ENCODE peak calls at places on chromosome 12, in nine cellular contexts. V is sigmoid colon, W is stomach, M is A549, F is K562, P is Peyer's patch, C is ovary, D is transverse colon, H is esophagus squamous epithelium. B is an unnamed sample.

GRCh38 chr12:185197-185955 is 28.6 kb downstream of the SLC6A12 start:
- DNase-seq in V (no peak), W (no peak), M (no peak), F (no peak), P (no peak), C (no peak), D (no peak), H (no peak), B (no peak)

GRCh38 chr12:120592121-120593049 is 11.2 kb upstream of the POP5 start:
- DNase-seq in V (no peak), W (no peak), M (no peak), F (no peak), P (no peak), C (no peak), D (no peak), H (no peak), B (no peak)

GRCh38 chr12:1920971-1921370 is 2.5 kb upstream of the CACNA2D4 start:
- DNase-seq in V (peak), W (peak), M (no peak), F (no peak), P (peak), C (no peak), D (no peak), H (no peak), B (no peak)

GRCh38 chr12:108308432-108308831 is 30.7 kb downstream of the CMKLR1 start:
- DNase-seq in V (no peak), W (no peak), M (no peak), F (no peak), P (no peak), C (no peak), D (no peak), H (no peak), B (no peak)

GRCh38 chr12:19529933-19530630 is 90.8 kb downstream of the AEBP2 start:
- DNase-seq in V (no peak), W (no peak), M (no peak), F (no peak), P (no peak), C (no peak), D (no peak), H (no peak), B (no peak)

GRCh38 chr12:2551097-2551496 is 243.7 kb upstream of the FKBP4 start:
- DNase-seq in V (no peak), W (no peak), M (no peak), F (no peak), P (no peak), C (no peak), D (no peak), H (no peak), B (no peak)

GRCh38 chr12:52091869-52092268 is 12.4 kb downstream of the SMIM41 start:
- DNase-seq in V (no peak), W (peak), M (no peak), F (no peak), P (no peak), C (no peak), D (no peak), H (no peak), B (no peak)

GRCh38 chr12:121927798-121928197 is 9.4 kb downstream of the CFAP251 start:
- DNase-seq in V (no peak), W (no peak), M (no peak), F (no peak), P (no peak), C (no peak), D (no peak), H (no peak), B (no peak)

GRCh38 chr12:67927815-67928214 is 61.4 kb upstream of the IFNG-AS1 start:
- DNase-seq in V (no peak), W (peak), M (no peak), F (no peak), P (no peak), C (no peak), D (peak), H (no peak), B (no peak)

GRCh38 chr12:52604859-52605258 is 3.6 kb upstream of the KRT72 start:
- DNase-seq in V (no peak), W (no peak), M (no peak), F (peak), P (no peak), C (no peak), D (no peak), H (no peak), B (no peak)

GRCh38 chr12:73221398-73221797 is 949.2 kb downstream of the TRHDE start:
- DNase-seq in V (no peak), W (no peak), M (no peak), F (no peak), P (no peak), C (no peak), D (no peak), H (no peak), B (no peak)

GRCh38 chr12:106125351-106126085 is 13.2 kb downstream of the NUAK1 start:
- DNase-seq in V (peak), W (no peak), M (no peak), F (no peak), P (no peak), C (no peak), D (no peak), H (no peak), B (no peak)

GRCh38 chr12:69196302-69197288 is 42.8 kb upstream of the CPSF6 start:
- DNase-seq in V (no peak), W (no peak), M (no peak), F (peak), P (no peak), C (no peak), D (peak), H (no peak), B (peak)

GRCh38 chr12:1836854-1837411 is 16.6 kb downstream of the LRTM2 start:
- DNase-seq in V (peak), W (no peak), M (no peak), F (no peak), P (no peak), C (no peak), D (no peak), H (no peak), B (no peak)

GRCh38 chr12:114248527-114248926 is 157.4 kb downstream of the TBX5 start:
- DNase-seq in V (no peak), W (no peak), M (no peak), F (no peak), P (no peak), C (no peak), D (no peak), H (no peak), B (no peak)

GRCh38 chr12:57730336-57731067 is 8.0 kb downstream of the AGAP2 start:
- DNase-seq in V (no peak), W (no peak), M (no peak), F (no peak), P (no peak), C (no peak), D (no peak), H (no peak), B (no peak)

GRCh38 chr12:59689776-59690175 is 93.9 kb downstream of the SLC16A7 start:
- DNase-seq in V (no peak), W (no peak), M (no peak), F (no peak), P (no peak), C (no peak), D (no peak), H (no peak), B (no peak)

GRCh38 chr12:25497021-25497420 is 56.1 kb downstream of the LMNTD1 start:
- DNase-seq in V (no peak), W (no peak), M (no peak), F (no peak), P (no peak), C (no peak), D (no peak), H (no peak), B (no peak)

GRCh38 chr12:31228811-31229792 is 96.8 kb downstream of the SINHCAF start:
- DNase-seq in V (no peak), W (peak), M (no peak), F (no peak), P (no peak), C (no peak), D (peak), H (no peak), B (no peak)

GRCh38 chr12:989751-990278 is 1.2 kb upstream of the ERC1 start:
- DNase-seq in V (peak), W (no peak), M (peak), F (no peak), P (no peak), C (peak), D (peak), H (no peak), B (peak)

GRCh38 chr12:19683178-19683927 is 244.1 kb downstream of the AEBP2 start:
- DNase-seq in V (no peak), W (no peak), M (peak), F (no peak), P (no peak), C (no peak), D (no peak), H (no peak), B (no peak)

GRCh38 chr12:69671597-69671996 is 27.5 kb downstream of the BEST3 start:
- DNase-seq in V (no peak), W (no peak), M (no peak), F (peak), P (no peak), C (no peak), D (no peak), H (no peak), B (no peak)

GRCh38 chr12:131720921-131721320 is 10.0 kb downstream of the SFSWAP start:
- DNase-seq in V (no peak), W (no peak), M (no peak), F (no peak), P (no peak), C (no peak), D (no peak), H (no peak), B (no peak)

GRCh38 chr12:53550595-53550994 is 43.3 kb upstream of the NPFF start:
- DNase-seq in V (no peak), W (no peak), M (no peak), F (no peak), P (no peak), C (no peak), D (no peak), H (no peak), B (no peak)

GRCh38 chr12:111766608-111767361 is at the start of gene ALDH2:
- DNase-seq in V (peak), W (peak), M (peak), F (peak), P (peak), C (peak), D (peak), H (no peak), B (peak)

GRCh38 chr12:124736115-124737039 is 127.3 kb downstream of the SCARB1 start:
- DNase-seq in V (no peak), W (no peak), M (no peak), F (no peak), P (no peak), C (no peak), D (no peak), H (no peak), B (no peak)

GRCh38 chr12:120225200-120225558 is 24.3 kb upstream of the RPLP0 start:
- DNase-seq in V (no peak), W (no peak), M (no peak), F (no peak), P (no peak), C (no peak), D (peak), H (no peak), B (peak)

GRCh38 chr12:27236498-27236897 is 7.6 kb upstream of the STK38L start:
- DNase-seq in V (no peak), W (no peak), M (no peak), F (no peak), P (no peak), C (no peak), D (no peak), H (no peak), B (peak)

GRCh38 chr12:106386836-106387555 is 29.4 kb downstream of the POLR3B start:
- DNase-seq in V (no peak), W (no peak), M (no peak), F (no peak), P (no peak), C (no peak), D (no peak), H (no peak), B (no peak)

GRCh38 chr12:132309162-132310086 is 20.0 kb downstream of the GALNT9 start:
- DNase-seq in V (peak), W (no peak), M (no peak), F (no peak), P (no peak), C (no peak), D (no peak), H (no peak), B (no peak)

GRCh38 chr12:25825494-25825893 is 133.0 kb upstream of the RASSF8 start:
- DNase-seq in V (no peak), W (no peak), M (no peak), F (no peak), P (no peak), C (no peak), D (no peak), H (no peak), B (no peak)

GRCh38 chr12:10214131-10214876 is 1.6 kb downstream of the GABARAPL1 start:
- DNase-seq in V (no peak), W (no peak), M (no peak), F (no peak), P (no peak), C (no peak), D (no peak), H (no peak), B (no peak)

GRCh38 chr12:10211975-10212622 is 578 bp upstream of the GABARAPL1 start:
- DNase-seq in V (peak), W (peak), M (peak), F (peak), P (peak), C (peak), D (peak), H (peak), B (peak)

GRCh38 chr12:10212623-10213131 is at the start of gene GABARAPL1:
- DNase-seq in V (peak), W (peak), M (peak), F (peak), P (peak), C (peak), D (peak), H (peak), B (peak)

GRCh38 chr12:10214877-10215267 is 2.2 kb downstream of the GABARAPL1 start:
- DNase-seq in V (no peak), W (no peak), M (no peak), F (no peak), P (no peak), C (no peak), D (no peak), H (no peak), B (no peak)

GRCh38 chr12:10213168-10214130 is 772 bp downstream of the GABARAPL1 start:
- DNase-seq in V (peak), W (peak), M (peak), F (peak), P (peak), C (peak), D (peak), H (no peak), B (peak)
- TF ChIP-seq POLR2A in V (peak), W (no peak), M (no peak), F (peak), P (peak), C (peak), D (peak), H (peak), B (peak)

GRCh38 chr12:113222730-113223531 is 1.7 kb downstream of the TPCN1 start:
- DNase-seq in V (peak), W (peak), M (peak), F (no peak), P (peak), C (peak), D (peak), H (no peak), B (no peak)
- TF ChIP-seq POLR2A in V (no peak), W (no peak), M (no peak), F (no peak), P (no peak), C (no peak), D (peak), H (peak), B (no peak)

GRCh38 chr12:64782181-64782580 is 23.0 kb upstream of the GNS start:
- DNase-seq in V (no peak), W (no peak), M (no peak), F (no peak), P (no peak), C (no peak), D (no peak), H (no peak), B (no peak)

GRCh38 chr12:64779349-64779974 is 20.3 kb upstream of the GNS start:
- DNase-seq in V (no peak), W (no peak), M (no peak), F (no peak), P (no peak), C (no peak), D (no peak), H (no peak), B (no peak)

GRCh38 chr12:64780220-64780530 is 21.0 kb upstream of the GNS start:
- DNase-seq in V (no peak), W (no peak), M (no peak), F (no peak), P (no peak), C (no peak), D (no peak), H (no peak), B (no peak)

GRCh38 chr12:64781374-64782029 is 22.3 kb upstream of the GNS start:
- DNase-seq in V (no peak), W (peak), M (no peak), F (no peak), P (peak), C (no peak), D (no peak), H (no peak), B (no peak)

DNA sequence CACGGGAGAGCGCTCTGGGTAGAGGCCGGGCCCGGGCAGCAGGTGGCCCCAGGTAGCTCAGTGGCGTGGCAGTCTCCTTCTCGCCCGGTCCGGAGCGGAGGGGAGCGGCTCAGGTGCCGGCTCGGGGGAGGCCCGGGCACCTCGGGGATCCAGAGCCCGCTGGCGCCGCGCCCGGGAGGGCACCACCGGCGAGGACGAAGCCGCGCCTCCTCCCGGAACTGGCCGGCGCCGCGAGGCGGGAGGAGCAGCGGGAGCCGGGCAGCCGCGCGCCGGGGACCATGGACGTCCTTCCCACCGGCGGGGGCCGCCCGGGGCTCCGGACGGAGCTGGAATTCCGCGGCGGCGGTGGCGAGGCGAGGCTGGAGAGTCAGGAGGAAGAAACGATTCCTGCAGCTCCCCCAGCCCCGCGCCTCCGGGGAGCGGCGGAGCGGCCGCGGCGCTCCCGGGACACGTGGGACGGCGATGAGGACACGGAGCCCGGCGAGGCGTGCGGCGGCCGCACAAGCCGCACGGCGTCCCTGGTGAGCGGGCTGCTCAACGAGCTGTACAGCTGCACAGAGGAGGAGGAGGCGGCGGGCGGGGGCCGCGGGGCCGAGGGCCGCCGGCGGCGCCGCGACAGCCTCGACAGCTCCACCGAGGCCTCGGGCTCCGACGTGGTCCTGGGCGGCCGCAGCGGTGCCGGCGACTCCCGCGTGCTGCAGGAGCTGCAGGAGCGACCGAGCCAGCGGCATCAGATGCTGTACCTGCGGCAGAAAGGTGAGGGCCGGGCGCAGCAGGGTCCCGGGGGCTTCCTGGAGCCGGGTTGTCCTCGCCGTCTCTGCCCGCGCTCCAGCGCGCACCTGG is 21.5 kb upstream of the GNS start:
- DNase-seq in V (peak), W (peak), M (peak), F (peak), P (peak), C (peak), D (peak), H (no peak), B (peak)
- TF ChIP-seq POLR2A in V (no peak), W (no peak), M (no peak), F (no peak), P (peak), C (no peak), D (peak), H (peak), B (no peak)

GRCh38 chr12:90261283-90261682 is 552.6 kb upstream of the ATP2B1 start:
- DNase-seq in V (no peak), W (no peak), M (no peak), F (no peak), P (no peak), C (no peak), D (no peak), H (no peak), B (no peak)

GRCh38 chr12:90262261-90262660 is 553.6 kb upstream of the ATP2B1 start:
- DNase-seq in V (no peak), W (no peak), M (no peak), F (no peak), P (no peak), C (no peak), D (no peak), H (no peak), B (no peak)

GRCh38 chr12:90260136-90260535 is 551.5 kb upstream of the ATP2B1 start:
- DNase-seq in V (no peak), W (no peak), M (no peak), F (no peak), P (no peak), C (no peak), D (no peak), H (no peak), B (no peak)

GRCh38 chr12:90253674-90254181 is 545.1 kb upstream of the ATP2B1 start:
- DNase-seq in V (peak), W (peak), M (no peak), F (no peak), P (peak), C (peak), D (peak), H (peak), B (peak)

GRCh38 chr12:90257927-90258624 is 549.4 kb upstream of the ATP2B1 start:
- DNase-seq in V (no peak), W (no peak), M (no peak), F (no peak), P (no peak), C (no peak), D (no peak), H (no peak), B (no peak)
- TF ChIP-seq POLR2A in V (no peak), W (no peak), M (no peak), F (no peak), P (no peak), C (no peak), D (no peak), H (no peak), B (no peak)

GRCh38 chr12:104669057-104669770 is 212.5 kb downstream of the CHST11 start:
- DNase-seq in V (peak), W (peak), M (no peak), F (no peak), P (no peak), C (no peak), D (peak), H (no peak), B (peak)
- TF ChIP-seq POLR2A in V (no peak), W (no peak), M (no peak), F (no peak), P (no peak), C (no peak), D (no peak), H (no peak), B (no peak)